ENCODE peak calls at places on chromosomes 13 and 19, in five cellular contexts. F, C, D, Z and S are unnamed samples.

GRCh38 chr19:18433039-18433691 is 4.8 kb downstream of the ISYNA1 start:
- DNase-seq in F (peak; percentile 87), C (no peak), D (no peak), Z (peak; percentile 80), S (no peak)

GRCh38 chr13:33260168-33261098 is 25.1 kb downstream of the STARD13 start:
- DNase-seq in F (peak; percentile 58), C (no peak), D (no peak), Z (no peak), S (no peak)

GRCh38 chr19:39093761-39094160 is 9.6 kb downstream of the ACP7 start:
- DNase-seq in F (no peak), C (no peak), D (no peak), Z (no peak), S (no peak)

GRCh38 chr13:85441975-85442374 is 357.2 kb downstream of the SLITRK6 start:
- DNase-seq in F (no peak), C (no peak), D (no peak), Z (no peak), S (no peak)

GRCh38 chr13:78743972-78744371 is 85.0 kb upstream of the OBI1 start:
- DNase-seq in F (no peak), C (no peak), D (no peak), Z (no peak), S (no peak)

GRCh38 chr13:67518785-67519184 is 288.6 kb upstream of the PCDH9 start:
- DNase-seq in F (peak; percentile 66), C (no peak), D (no peak), Z (no peak), S (no peak)

GRCh38 chr19:16061943-16062342 is 14.4 kb upstream of the TPM4 start:
- DNase-seq in F (no peak), C (no peak), D (no peak), Z (no peak), S (no peak)

GRCh38 chr19:49602806-49603205 is 11.8 kb downstream of the PRR12 start:
- DNase-seq in F (no peak), C (no peak), D (no peak), Z (no peak), S (no peak)

GRCh38 chr13:77415253-77416127 is 88.6 kb upstream of the MYCBP2 start:
- DNase-seq in F (no peak), C (no peak), D (no peak), Z (no peak), S (no peak)

GRCh38 chr13:74562381-74562780 is 428.2 kb upstream of the KLF12 start:
- DNase-seq in F (no peak), C (no peak), D (no peak), Z (no peak), S (no peak)

GRCh38 chr19:19510432-19510831 is 4.9 kb downstream of the TSSK6 start:
- DNase-seq in F (no peak), C (no peak), D (no peak), Z (no peak), S (no peak)

GRCh38 chr13:23811366-23812027 is 77.7 kb downstream of the MIPEP start:
- DNase-seq in F (no peak), C (no peak), D (no peak), Z (no peak), S (no peak)

DNA sequence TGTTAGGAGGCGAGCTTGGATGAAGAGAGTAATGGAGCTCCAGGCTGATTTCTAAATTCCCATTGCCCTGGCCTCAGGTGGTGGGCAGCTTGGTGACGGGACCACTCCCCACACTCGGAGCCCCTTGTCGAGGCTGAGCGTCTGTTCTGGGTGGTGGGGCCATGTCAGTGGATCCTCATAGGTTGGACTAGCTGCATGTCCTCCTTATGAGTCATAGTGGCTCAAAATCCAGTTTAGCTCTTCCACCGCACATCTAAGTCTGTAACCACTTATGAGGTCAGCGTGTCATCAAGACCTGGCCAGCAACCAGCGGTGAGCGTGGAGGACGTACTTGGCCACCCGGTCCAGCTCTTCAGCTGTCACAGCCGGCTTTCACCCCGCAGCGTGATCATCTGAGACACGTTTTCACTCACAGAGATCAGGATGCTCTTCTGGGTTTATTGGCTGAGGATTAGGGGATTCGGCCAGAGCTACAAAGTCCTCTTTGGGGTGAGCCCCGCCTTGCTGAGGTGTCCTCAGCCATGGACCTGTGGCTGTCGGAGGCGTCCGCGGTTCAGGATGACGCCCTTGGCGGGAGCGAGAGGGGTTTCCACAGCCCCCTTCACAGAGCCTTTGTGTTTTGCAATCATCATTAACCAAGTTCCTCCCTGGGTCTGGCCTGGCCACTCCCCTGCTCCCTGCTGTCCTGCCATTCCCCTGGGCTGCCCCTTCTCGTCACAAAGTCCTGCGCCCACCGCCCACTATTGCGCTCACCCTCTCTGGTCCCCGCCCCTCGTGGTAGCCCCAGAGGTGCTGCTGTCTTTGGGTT is 41.9 kb downstream of the ADPRHL1 start:
- DNase-seq in F (no peak), C (peak; percentile 91), D (peak; percentile 67), Z (no peak), S (no peak)
- H3K4me3 ChIP-seq in F (no peak overlapping the region), C (no peak overlapping the region), D (no peak overlapping the region), Z (no peak overlapping the region), S (no peak overlapping the region)

GRCh38 chr19:6233827-6234511 is 45.8 kb downstream of the MLLT1 start:
- DNase-seq in F (no peak), C (peak; percentile 82), D (peak; percentile 68), Z (no peak), S (no peak)
- H3K27ac ChIP-seq in F (no peak overlapping the region), C (no peak overlapping the region), D (peak overlapping the region; percentile 88), Z (no peak overlapping the region), S (no peak overlapping the region)

DNA sequence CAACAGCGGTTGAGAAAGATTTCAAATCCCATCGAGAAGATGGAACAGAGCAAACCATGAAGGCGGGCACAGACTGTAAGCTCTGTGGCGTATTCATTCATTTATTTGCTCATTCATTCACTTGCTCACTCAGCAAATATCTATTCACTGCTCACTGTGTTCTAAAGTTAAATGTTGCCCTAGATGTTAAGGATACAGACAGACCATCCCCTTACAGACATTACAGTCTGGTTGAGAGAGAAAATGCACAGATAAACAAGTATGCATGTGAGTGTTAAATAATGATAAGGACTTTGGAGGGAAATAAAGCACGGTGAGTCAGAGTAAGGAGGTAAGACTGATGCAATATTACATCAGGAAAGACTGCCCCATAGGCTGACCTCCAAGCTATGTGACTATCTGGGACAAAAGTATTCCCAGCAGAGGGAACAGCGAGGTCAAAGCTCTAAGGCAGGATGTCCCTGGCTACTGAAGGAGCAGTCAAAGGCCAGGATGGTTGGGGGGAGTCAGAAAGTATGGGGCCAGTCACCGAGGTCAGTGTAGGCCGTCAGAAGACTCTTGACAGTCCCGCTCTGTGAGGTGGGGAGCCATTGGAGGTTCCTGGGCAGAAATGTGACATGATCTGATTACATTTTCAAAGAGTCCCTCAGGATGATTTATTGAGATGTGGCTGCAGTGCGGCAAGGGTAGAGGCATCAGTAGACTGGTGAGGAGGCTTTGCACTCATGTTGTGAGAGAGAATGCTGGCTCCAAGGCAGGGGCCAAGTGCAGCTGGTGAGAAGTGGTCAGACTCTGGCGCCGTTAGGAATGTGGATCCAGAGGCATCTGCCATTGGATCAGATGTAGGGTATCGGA is 37.9 kb downstream of the MBNL2 start:
- DNase-seq in F (no peak), C (no peak), D (no peak), Z (peak; percentile 76), S (no peak)
- H3K4me1 ChIP-seq in F (peaks cover 18% of the 10 kb centered on the region), C (peaks cover 24% of the 10 kb centered on the region), D (peaks cover 92% of the 10 kb centered on the region), Z (peaks cover 94% of the 10 kb centered on the region), S (peaks cover 33% of the 10 kb centered on the region)

GRCh38 chr13:39881887-39882286 is 226.4 kb downstream of the COG6 start:
- DNase-seq in F (no peak), C (no peak), D (no peak), Z (no peak), S (no peak)
- H3K4me3 ChIP-seq in F (no peak overlapping the region), C (no peak overlapping the region), D (no peak overlapping the region), Z (no peak overlapping the region), S (no peak overlapping the region)

DNA sequence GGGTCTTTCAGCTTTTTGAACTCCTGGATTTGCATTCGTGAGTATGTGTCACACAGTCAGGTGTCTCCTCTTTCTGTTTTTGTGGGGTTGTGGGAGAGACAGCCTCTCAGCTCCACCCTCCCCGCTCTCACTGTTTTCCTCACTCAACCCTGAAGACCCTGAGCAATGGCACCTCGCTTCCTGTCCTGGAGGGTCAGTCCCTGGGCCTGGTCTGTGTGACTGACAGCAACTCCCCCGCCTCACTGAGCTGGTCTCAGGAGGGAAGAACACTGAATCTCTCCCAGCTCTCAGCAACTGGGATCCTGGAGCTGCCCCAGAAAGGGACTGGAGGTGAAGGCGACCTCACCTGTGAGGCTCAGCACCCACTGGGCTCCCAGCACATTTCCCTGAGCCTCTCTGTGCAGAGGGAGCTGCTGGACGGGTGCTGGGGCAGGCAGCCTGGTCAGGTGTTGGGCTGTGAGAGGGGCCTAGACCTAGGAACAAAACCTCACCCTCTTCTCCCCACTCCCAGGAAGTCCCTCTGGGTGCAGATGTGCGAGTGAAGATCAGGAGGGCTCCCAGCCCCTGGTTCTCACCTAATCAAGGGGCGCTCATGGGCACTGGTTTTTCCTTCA is 4.2 kb upstream of the SIGLEC7 start:
- DNase-seq in F (no peak), C (peak; percentile 52), D (no peak), Z (no peak), S (no peak)
- H3K27ac ChIP-seq in F (no peak overlapping the region), C (no peak overlapping the region), D (peak overlapping the region; percentile 13), Z (peak overlapping the region; percentile 13), S (no peak overlapping the region)

DNA sequence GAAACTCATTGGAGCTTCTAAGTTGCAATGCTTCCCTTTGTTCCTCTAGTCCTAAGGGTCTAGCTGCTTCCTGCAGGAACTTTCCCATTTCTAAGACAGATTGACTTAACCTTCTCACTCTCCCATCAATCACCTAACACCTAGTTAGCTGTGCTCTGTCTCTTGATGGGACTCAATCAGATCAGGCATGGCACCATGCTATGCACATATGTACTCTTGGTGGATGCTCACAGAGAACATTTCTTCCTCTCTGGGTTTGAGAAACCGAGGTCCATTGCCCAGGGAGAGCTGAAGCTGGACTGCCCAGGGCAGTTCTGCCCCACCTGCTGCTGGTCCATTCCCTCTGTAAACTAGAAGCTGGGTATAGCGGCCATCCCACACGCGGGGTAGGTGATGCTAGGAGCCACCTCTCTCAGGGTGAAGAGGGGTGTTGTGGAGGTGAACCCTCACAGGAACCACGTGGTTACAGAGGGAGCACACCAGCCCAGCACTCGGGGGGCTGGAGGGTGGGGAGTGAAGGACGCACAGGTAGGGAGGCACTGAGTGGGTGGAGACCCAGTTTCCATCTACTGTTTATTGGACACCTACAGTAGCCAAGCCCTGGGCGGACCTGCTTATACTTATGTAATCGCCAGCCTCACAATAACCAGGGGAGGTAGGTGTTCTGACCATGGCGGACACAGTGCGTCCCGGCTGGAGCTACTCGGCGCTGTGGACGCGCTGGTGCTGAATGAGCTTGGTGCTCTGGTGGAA is 3.1 kb upstream of the UBE2M start:
- DNase-seq in F (no peak), C (no peak), D (no peak), Z (peak; percentile 80), S (no peak)
- H3K4me1 ChIP-seq in F (peaks cover 16% of the 10 kb centered on the region), C (no peaks in the 10 kb centered on the region), D (peaks cover 48% of the 10 kb centered on the region), Z (peaks cover 47% of the 10 kb centered on the region), S (peaks cover 35% of the 10 kb centered on the region)

DNA sequence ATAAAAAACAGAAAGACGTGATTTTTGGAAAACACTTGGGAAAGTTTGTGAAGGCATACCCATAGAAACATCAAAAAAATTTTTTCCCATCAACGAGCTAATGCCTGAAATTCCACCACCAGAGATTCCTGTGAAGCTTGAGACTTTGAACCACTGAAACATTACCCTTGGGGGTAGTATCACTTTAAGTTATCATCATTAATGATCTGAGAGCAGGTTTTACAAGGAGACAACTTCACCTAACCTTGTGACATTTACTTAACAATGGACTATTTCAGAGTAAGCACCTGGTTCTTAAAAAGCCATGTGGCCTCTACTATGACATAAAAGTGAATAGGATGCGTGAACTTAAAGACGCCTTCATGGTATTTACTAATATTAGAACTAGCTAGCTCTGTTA is 51.9 kb downstream of the DOCK9 start:
- DNase-seq in F (no peak), C (no peak), D (no peak), Z (no peak), S (no peak)
- H3K4me3 ChIP-seq in F (no peak overlapping the region), C (no peak overlapping the region), D (no peak overlapping the region), Z (no peak overlapping the region), S (no peak overlapping the region)

GRCh38 chr13:46180393-46180792 is 1.6 kb downstream of the LCP1 start:
- DNase-seq in F (no peak), C (no peak), D (no peak), Z (no peak), S (no peak)
- H3K27ac ChIP-seq in F (no peak overlapping the region), C (no peak overlapping the region), D (no peak overlapping the region), Z (no peak overlapping the region), S (peak overlapping the region; percentile 84)